ENCODE peak calls at places on chromosomes 7 and 10, in nine cellular contexts. M, T, N, H, R, V, I, A and G are unnamed samples.

GRCh38 chr7:39958038-39958437 is 8.0 kb downstream of the CDK13 start:
- DNase-seq in M (no peak), T (no peak), N (no peak), H (no peak), R (no peak), V (no peak), I (no peak), A (no peak), G (no peak)

GRCh38 chr7:151735854-151736402 is 141.0 kb downstream of the PRKAG2 start:
- DNase-seq in M (peak; percentile 49), T (no peak), N (no peak), H (no peak), R (no peak), V (no peak), I (no peak), A (no peak), G (no peak)

GRCh38 chr10:88986549-88987242 is 3.9 kb upstream of the FAS start:
- DNase-seq in M (peak; percentile 27), T (peak; percentile 37), N (peak; percentile 68), H (no peak), R (no peak), V (no peak), I (peak; percentile 54), A (no peak), G (no peak)

GRCh38 chr7:50335795-50336754 is 31.6 kb downstream of the IKZF1 start:
- DNase-seq in M (peak; percentile 63), T (no peak), N (no peak), H (no peak), R (peak; percentile 82), V (no peak), I (peak; percentile 99), A (no peak), G (no peak)

GRCh38 chr7:101934618-101935017 is 117.2 kb downstream of the CUX1 start:
- DNase-seq in M (no peak), T (no peak), N (no peak), H (no peak), R (no peak), V (no peak), I (no peak), A (no peak), G (no peak)

GRCh38 chr10:79379512-79380124 is 32.3 kb downstream of the PPIF start:
- DNase-seq in M (no peak), T (no peak), N (no peak), H (peak; percentile 56), R (no peak), V (no peak), I (no peak), A (no peak), G (no peak)

GRCh38 chr10:3902809-3903410 is 117.9 kb upstream of the KLF6 start:
- DNase-seq in M (no peak), T (peak; percentile 61), N (peak; percentile 74), H (no peak), R (no peak), V (no peak), I (no peak), A (no peak), G (no peak)

GRCh38 chr7:114369294-114369693 is 45.3 kb upstream of the FOXP2 start:
- DNase-seq in M (no peak), T (no peak), N (no peak), H (no peak), R (no peak), V (no peak), I (no peak), A (no peak), G (no peak)

GRCh38 chr7:8190121-8190895 is 71.7 kb downstream of the ICA1 start:
- DNase-seq in M (peak; percentile 48), T (peak; percentile 54), N (peak; percentile 79), H (no peak), R (peak; percentile 49), V (peak; percentile 29), I (peak; percentile 69), A (no peak), G (peak; percentile 10)

GRCh38 chr10:576130-576465 is 113.4 kb downstream of the DIP2C start:
- DNase-seq in M (no peak), T (peak; percentile 48), N (peak; percentile 50), H (peak; percentile 44), R (no peak), V (no peak), I (no peak), A (no peak), G (peak; percentile 27)

GRCh38 chr7:19747740-19748339 is 25.6 kb downstream of the TMEM196 start:
- DNase-seq in M (no peak), T (peak; percentile 22), N (peak; percentile 58), H (no peak), R (no peak), V (peak; percentile 9), I (peak; percentile 45), A (no peak), G (no peak)

GRCh38 chr7:10703981-10704380 is 269.7 kb upstream of the PHF14 start:
- DNase-seq in M (no peak), T (no peak), N (no peak), H (no peak), R (no peak), V (no peak), I (no peak), A (no peak), G (no peak)

GRCh38 chr7:44587843-44588711 is 6.0 kb upstream of the TMED4 start:
- DNase-seq in M (peak; percentile 56), T (peak; percentile 66), N (peak; percentile 82), H (no peak), R (peak; percentile 47), V (peak; percentile 47), I (peak; percentile 83), A (no peak), G (no peak)

GRCh38 chr7:82335927-82336326 is 107.7 kb downstream of the CACNA2D1 start:
- DNase-seq in M (peak; percentile 93), T (peak; percentile 66), N (peak; percentile 56), H (no peak), R (no peak), V (no peak), I (peak; percentile 8), A (no peak), G (no peak)

GRCh38 chr10:33216661-33217427 is 117.6 kb downstream of the NRP1 start:
- DNase-seq in M (no peak), T (no peak), N (no peak), H (no peak), R (no peak), V (no peak), I (no peak), A (no peak), G (no peak)

GRCh38 chr7:54705436-54705835 is 53.6 kb downstream of the SEC61G start:
- DNase-seq in M (peak; percentile 62), T (peak; percentile 37), N (peak; percentile 38), H (no peak), R (no peak), V (peak; percentile 21), I (peak; percentile 52), A (no peak), G (peak; percentile 1)

GRCh38 chr10:75223507-75223906 is 12.2 kb downstream of the COMTD1 start:
- DNase-seq in M (no peak), T (no peak), N (no peak), H (no peak), R (no peak), V (no peak), I (no peak), A (no peak), G (no peak)

GRCh38 chr10:1504940-1505339 is 232.4 kb downstream of the ADARB2 start:
- DNase-seq in M (no peak), T (no peak), N (no peak), H (no peak), R (no peak), V (no peak), I (no peak), A (no peak), G (no peak)

GRCh38 chr7:12635830-12636229 is 51.6 kb upstream of the ARL4A start:
- DNase-seq in M (no peak), T (no peak), N (no peak), H (no peak), R (no peak), V (no peak), I (peak; percentile 11), A (no peak), G (no peak)

GRCh38 chr7:5631185-5631584 is 150.3 kb downstream of the RNF216 start:
- DNase-seq in M (no peak), T (no peak), N (no peak), H (no peak), R (no peak), V (no peak), I (no peak), A (no peak), G (no peak)

GRCh38 chr10:124906551-124907001 is 35.3 kb upstream of the ZRANB1 start:
- DNase-seq in M (no peak), T (peak; percentile 95), N (peak; percentile 88), H (peak; percentile 31), R (no peak), V (peak; percentile 52), I (no peak), A (no peak), G (peak; percentile 79)

GRCh38 chr10:132372516-132373095 is 24.4 kb upstream of the PWWP2B start:
- DNase-seq in M (no peak), T (no peak), N (no peak), H (no peak), R (no peak), V (no peak), I (no peak), A (no peak), G (no peak)

GRCh38 chr10:110932505-110933180 is 13.2 kb downstream of the SHOC2 start:
- DNase-seq in M (no peak), T (no peak), N (no peak), H (no peak), R (no peak), V (no peak), I (no peak), A (no peak), G (no peak)

GRCh38 chr7:151987748-151988529 is 31.7 kb downstream of the GALNTL5 start:
- DNase-seq in M (no peak), T (peak; percentile 42), N (peak; percentile 87), H (peak; percentile 31), R (no peak), V (no peak), I (no peak), A (no peak), G (peak; percentile 12)

GRCh38 chr7:139775829-139776266 is 1.9 kb downstream of the HIPK2 start:
- DNase-seq in M (peak; percentile 70), T (peak; percentile 85), N (peak; percentile 93), H (peak; percentile 45), R (peak; percentile 58), V (peak; percentile 83), I (peak; percentile 92), A (peak; percentile 68), G (no peak)

GRCh38 chr10:133327651-133328357 is 8.9 kb downstream of the CALY start:
- DNase-seq in M (no peak), T (peak; percentile 27), N (no peak), H (no peak), R (no peak), V (no peak), I (no peak), A (no peak), G (no peak)